ENCODE peak calls at places on chromosomes 2 and 18, in six cellular contexts. One of them, this sample, is unnamed.

GRCh38 chr2:79717364-79718007 is 204.6 kb downstream of the CTNNA2 start:
- DNase-seq in endothelial cell of umbilical vein: no peak
- DNase-seq in uterus: no peak
- DNase-seq in IMR-90: peak; percentile 83
- DNase-seq in ovary: no peak
- DNase-seq in Peyer's patch: no peak
- DNase-seq in this sample: no peak

GRCh38 chr2:26847663-26848335 is at the start of gene DPYSL5:
- DNase-seq in endothelial cell of umbilical vein: no peak
- DNase-seq in uterus: no peak
- DNase-seq in IMR-90: no peak
- DNase-seq in ovary: no peak
- DNase-seq in Peyer's patch: no peak
- DNase-seq in this sample: no peak

GRCh38 chr2:136025057-136025973 is 39.9 kb upstream of the DARS1 start:
- DNase-seq in endothelial cell of umbilical vein: peak; percentile 43
- DNase-seq in uterus: peak; percentile 45
- DNase-seq in IMR-90: peak; percentile 28
- DNase-seq in ovary: peak; percentile 33
- DNase-seq in Peyer's patch: peak; percentile 76
- DNase-seq in this sample: peak; percentile 62

GRCh38 chr2:234955091-234955511 is 3.3 kb downstream of the SH3BP4 start:
- DNase-seq in endothelial cell of umbilical vein: no peak
- DNase-seq in uterus: no peak
- DNase-seq in IMR-90: no peak
- DNase-seq in ovary: no peak
- DNase-seq in Peyer's patch: no peak
- DNase-seq in this sample: no peak

GRCh38 chr2:27833931-27834330 is 56.3 kb downstream of the RBKS start:
- DNase-seq in endothelial cell of umbilical vein: no peak
- DNase-seq in uterus: no peak
- DNase-seq in IMR-90: peak; percentile 37
- DNase-seq in ovary: no peak
- DNase-seq in Peyer's patch: no peak
- DNase-seq in this sample: no peak

GRCh38 chr2:141492816-141493215 is 638.0 kb downstream of the LRP1B start:
- DNase-seq in endothelial cell of umbilical vein: no peak
- DNase-seq in uterus: no peak
- DNase-seq in IMR-90: no peak
- DNase-seq in ovary: no peak
- DNase-seq in Peyer's patch: no peak
- DNase-seq in this sample: no peak

GRCh38 chr18:63410792-63411191 is 11.5 kb downstream of the VPS4B start:
- DNase-seq in endothelial cell of umbilical vein: peak; percentile 61
- DNase-seq in uterus: no peak
- DNase-seq in IMR-90: peak; percentile 78
- DNase-seq in ovary: no peak
- DNase-seq in Peyer's patch: peak; percentile 58
- DNase-seq in this sample: no peak

GRCh38 chr2:20434588-20435294 is 12.1 kb upstream of the RHOB start:
- DNase-seq in endothelial cell of umbilical vein: no peak
- DNase-seq in uterus: no peak
- DNase-seq in IMR-90: no peak
- DNase-seq in ovary: no peak
- DNase-seq in Peyer's patch: peak; percentile 27
- DNase-seq in this sample: no peak

GRCh38 chr2:9627310-9627709 is 3.5 kb downstream of the YWHAQ start:
- DNase-seq in endothelial cell of umbilical vein: no peak
- DNase-seq in uterus: no peak
- DNase-seq in IMR-90: peak; percentile 46
- DNase-seq in ovary: no peak
- DNase-seq in Peyer's patch: no peak
- DNase-seq in this sample: no peak

GRCh38 chr2:10240911-10241610 is 61.6 kb upstream of the HPCAL1 start:
- DNase-seq in endothelial cell of umbilical vein: no peak
- DNase-seq in uterus: peak; percentile 3
- DNase-seq in IMR-90: no peak
- DNase-seq in ovary: no peak
- DNase-seq in Peyer's patch: no peak
- DNase-seq in this sample: peak; percentile 37

GRCh38 chr2:207143474-207144190 is 22.1 kb downstream of the KLF7 start:
- DNase-seq in endothelial cell of umbilical vein: peak; percentile 91
- DNase-seq in uterus: peak; percentile 72
- DNase-seq in IMR-90: no peak
- DNase-seq in ovary: peak; percentile 81
- DNase-seq in Peyer's patch: peak; percentile 82
- DNase-seq in this sample: peak; percentile 33

GRCh38 chr2:3451926-3452671 is 67.2 kb downstream of the ADI1 start:
- DNase-seq in endothelial cell of umbilical vein: no peak
- DNase-seq in uterus: no peak
- DNase-seq in IMR-90: no peak
- DNase-seq in ovary: no peak
- DNase-seq in Peyer's patch: no peak
- DNase-seq in this sample: no peak

GRCh38 chr2:73961823-73962615 is 22.7 kb upstream of the TET3 start:
- DNase-seq in endothelial cell of umbilical vein: no peak
- DNase-seq in uterus: no peak
- DNase-seq in IMR-90: no peak
- DNase-seq in ovary: no peak
- DNase-seq in Peyer's patch: no peak
- DNase-seq in this sample: no peak

GRCh38 chr2:208192611-208193248 is 2.9 kb upstream of the C2orf80 start:
- DNase-seq in endothelial cell of umbilical vein: no peak
- DNase-seq in uterus: no peak
- DNase-seq in IMR-90: no peak
- DNase-seq in ovary: no peak
- DNase-seq in Peyer's patch: no peak
- DNase-seq in this sample: no peak

GRCh38 chr2:42905341-42906114 is 113.1 kb upstream of the HAAO start:
- DNase-seq in endothelial cell of umbilical vein: no peak
- DNase-seq in uterus: peak; percentile 66
- DNase-seq in IMR-90: no peak
- DNase-seq in ovary: no peak
- DNase-seq in Peyer's patch: no peak
- DNase-seq in this sample: peak; percentile 27

GRCh38 chr18:31058897-31059296 is 16.4 kb upstream of the DSC3 start:
- DNase-seq in endothelial cell of umbilical vein: no peak
- DNase-seq in uterus: no peak
- DNase-seq in IMR-90: no peak
- DNase-seq in ovary: no peak
- DNase-seq in Peyer's patch: no peak
- DNase-seq in this sample: no peak

GRCh38 chr2:30041884-30042283 is 104.9 kb upstream of the YPEL5 start:
- DNase-seq in endothelial cell of umbilical vein: no peak
- DNase-seq in uterus: no peak
- DNase-seq in IMR-90: no peak
- DNase-seq in ovary: no peak
- DNase-seq in Peyer's patch: no peak
- DNase-seq in this sample: no peak

DNA sequence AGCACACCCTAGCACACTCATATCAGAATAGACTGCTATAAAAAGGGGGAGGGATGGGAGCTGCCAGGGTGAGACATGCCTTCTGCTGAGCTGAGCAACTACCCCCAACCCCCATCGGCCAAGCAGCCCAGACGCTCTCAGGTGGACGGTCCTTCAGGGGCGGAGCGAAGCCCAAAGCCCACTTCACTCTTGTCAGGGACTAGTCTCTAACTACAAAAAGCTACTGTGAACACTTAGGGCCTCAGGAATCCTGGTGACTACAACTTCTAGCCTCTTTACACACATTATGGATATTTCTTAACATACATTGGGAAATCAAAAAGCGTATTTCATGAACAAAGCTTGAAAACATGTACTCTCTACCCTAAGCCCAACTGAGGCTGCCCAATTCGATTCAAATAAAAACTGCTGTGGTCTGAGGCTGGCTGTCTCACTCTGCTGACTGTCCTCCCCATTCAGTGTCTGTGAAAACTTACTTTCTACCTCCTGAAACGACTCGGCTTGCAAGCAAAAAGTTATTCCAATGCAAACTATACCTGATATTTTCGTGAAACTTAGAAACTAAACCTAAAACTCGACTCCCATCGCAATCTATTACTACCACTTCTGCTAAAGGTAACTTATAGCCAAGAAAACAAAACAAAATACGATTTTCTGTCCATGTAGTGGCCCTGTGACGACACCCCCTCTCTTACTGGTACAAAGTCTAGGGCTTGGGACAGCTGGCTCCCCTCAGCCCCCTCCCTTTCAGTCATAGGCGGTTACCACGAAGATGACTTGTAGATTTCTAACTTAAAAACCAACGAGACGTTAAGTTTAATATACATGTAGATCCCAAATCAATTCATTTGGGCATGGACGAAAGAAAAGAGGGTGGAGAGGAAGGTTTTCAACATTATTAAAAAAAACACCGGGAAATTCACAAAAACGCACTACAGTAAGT is 1.2 kb downstream of the SERTAD2 start:
- DNase-seq in endothelial cell of umbilical vein: peak; percentile 55
- DNase-seq in uterus: peak; percentile 44
- DNase-seq in IMR-90: peak; percentile 60
- DNase-seq in ovary: peak; percentile 66
- DNase-seq in Peyer's patch: peak; percentile 71
- DNase-seq in this sample: no peak
- TF ChIP-seq POLR2A in endothelial cell of umbilical vein: no peak
- TF ChIP-seq POLR2A in uterus: peak; percentile 21
- TF ChIP-seq POLR2A in IMR-90: no peak
- TF ChIP-seq POLR2A in ovary: peak; percentile 38
- TF ChIP-seq POLR2A in Peyer's patch: peak; percentile 29
- TF ChIP-seq POLR2A in this sample: no peak

GRCh38 chr2:1947316-1947715 is 203.0 kb upstream of the PXDN start:
- DNase-seq in endothelial cell of umbilical vein: no peak
- DNase-seq in uterus: no peak
- DNase-seq in IMR-90: no peak
- DNase-seq in ovary: no peak
- DNase-seq in Peyer's patch: no peak
- DNase-seq in this sample: no peak
- TF ChIP-seq CTCF in endothelial cell of umbilical vein: no peak
- TF ChIP-seq CTCF in uterus: no peak
- TF ChIP-seq CTCF in IMR-90: no peak
- TF ChIP-seq CTCF in ovary: no peak
- TF ChIP-seq CTCF in Peyer's patch: no peak
- TF ChIP-seq CTCF in this sample: no peak

GRCh38 chr2:114011709-114012108 is 121.8 kb downstream of the ACTR3 start:
- DNase-seq in endothelial cell of umbilical vein: no peak
- DNase-seq in uterus: no peak
- DNase-seq in IMR-90: no peak
- DNase-seq in ovary: no peak
- DNase-seq in Peyer's patch: no peak
- DNase-seq in this sample: no peak
- H3K36me3 ChIP-seq in endothelial cell of umbilical vein: no peaks in the 10 kb centered on the region
- H3K36me3 ChIP-seq in uterus: no peaks in the 10 kb centered on the region
- H3K36me3 ChIP-seq in IMR-90: no peaks in the 10 kb centered on the region
- H3K36me3 ChIP-seq in ovary: no peaks in the 10 kb centered on the region
- H3K36me3 ChIP-seq in Peyer's patch: no peaks in the 10 kb centered on the region
- H3K36me3 ChIP-seq in this sample: no peaks in the 10 kb centered on the region

GRCh38 chr18:23584019-23584970 is 2.0 kb downstream of the NPC1 start:
- DNase-seq in endothelial cell of umbilical vein: no peak
- DNase-seq in uterus: no peak
- DNase-seq in IMR-90: no peak
- DNase-seq in ovary: no peak
- DNase-seq in Peyer's patch: no peak
- DNase-seq in this sample: no peak

GRCh38 chr18:23585897-23586248 is 433 bp downstream of the NPC1 start:
- DNase-seq in endothelial cell of umbilical vein: no peak
- DNase-seq in uterus: no peak
- DNase-seq in IMR-90: peak; percentile 4
- DNase-seq in ovary: no peak
- DNase-seq in Peyer's patch: no peak
- DNase-seq in this sample: no peak

GRCh38 chr18:23583071-23583865 is 3.0 kb downstream of the NPC1 start:
- DNase-seq in endothelial cell of umbilical vein: no peak
- DNase-seq in uterus: no peak
- DNase-seq in IMR-90: no peak
- DNase-seq in ovary: no peak
- DNase-seq in Peyer's patch: no peak
- DNase-seq in this sample: no peak

GRCh38 chr18:23586249-23587196 is at the start of gene NPC1:
- DNase-seq in endothelial cell of umbilical vein: peak; percentile 91
- DNase-seq in uterus: peak; percentile 93
- DNase-seq in IMR-90: peak; percentile 92
- DNase-seq in ovary: peak; percentile 94
- DNase-seq in Peyer's patch: peak; percentile 97
- DNase-seq in this sample: peak; percentile 94

GRCh38 chr18:23585007-23585871 is 1.1 kb downstream of the NPC1 start:
- DNase-seq in endothelial cell of umbilical vein: peak; percentile 40
- DNase-seq in uterus: no peak
- DNase-seq in IMR-90: no peak
- DNase-seq in ovary: no peak
- DNase-seq in Peyer's patch: peak; percentile 59
- DNase-seq in this sample: no peak
- TF ChIP-seq POLR2A in endothelial cell of umbilical vein: no peak
- TF ChIP-seq POLR2A in uterus: no peak
- TF ChIP-seq POLR2A in IMR-90: no peak
- TF ChIP-seq POLR2A in ovary: no peak
- TF ChIP-seq POLR2A in Peyer's patch: no peak
- TF ChIP-seq POLR2A in this sample: no peak

DNA sequence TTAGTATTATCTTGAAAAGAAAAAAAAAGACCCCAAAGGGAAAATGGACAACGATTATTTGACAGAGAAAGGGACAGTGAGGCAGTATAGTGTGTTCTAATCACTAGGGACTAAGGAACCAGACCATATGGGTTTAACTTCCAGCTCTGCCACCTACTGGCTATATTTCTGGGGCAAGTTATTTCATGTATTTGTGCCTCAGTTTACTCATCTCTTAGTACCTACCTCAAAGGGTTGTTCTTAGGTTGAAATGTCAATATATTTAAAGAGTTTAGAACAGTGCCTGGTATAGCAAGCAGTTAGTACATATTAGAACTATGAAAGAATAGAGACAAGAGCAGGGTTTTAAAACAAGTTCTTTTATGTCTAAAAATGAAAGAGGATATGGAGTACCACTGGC is 42.7 kb downstream of the PRKD3 start:
- DNase-seq in endothelial cell of umbilical vein: no peak
- DNase-seq in uterus: no peak
- DNase-seq in IMR-90: no peak
- DNase-seq in ovary: no peak
- DNase-seq in Peyer's patch: no peak
- DNase-seq in this sample: no peak
- TF ChIP-seq CTCF in endothelial cell of umbilical vein: no peak
- TF ChIP-seq CTCF in uterus: no peak
- TF ChIP-seq CTCF in IMR-90: no peak
- TF ChIP-seq CTCF in ovary: no peak
- TF ChIP-seq CTCF in Peyer's patch: no peak
- TF ChIP-seq CTCF in this sample: no peak

This sample was measured in breast epithelium.